ENCODE peak calls at places on chromosomes 12 and 14, in four cellular contexts. T is CD4-positive, alpha-beta T cell; Q is GM04504; V is lower leg skin. J is an unnamed sample.

GRCh38 chr14:65723348-65723747 is 310.8 kb downstream of the FUT8 start:
- DNase-seq in T (no peak), Q (no peak), V (no peak), J (no peak)

GRCh38 chr12:55072093-55072492 is 52.3 kb downstream of the NEUROD4 start:
- DNase-seq in T (peak), Q (no peak), V (no peak), J (no peak)

GRCh38 chr12:11726659-11727058 is 77.2 kb downstream of the ETV6 start:
- DNase-seq in T (no peak), Q (no peak), V (no peak), J (no peak)

GRCh38 chr12:105841880-105842279 is 296.9 kb downstream of the NUAK1 start:
- DNase-seq in T (no peak), Q (no peak), V (no peak), J (no peak)

GRCh38 chr14:29521526-29522137 is 406.0 kb downstream of the PRKD1 start:
- DNase-seq in T (no peak), Q (no peak), V (no peak), J (no peak)

GRCh38 chr12:90399317-90399716 is 555.7 kb downstream of the CCER1 start:
- DNase-seq in T (no peak), Q (no peak), V (no peak), J (no peak)

GRCh38 chr14:80100681-80101080 is 110.6 kb downstream of the DIO2 start:
- DNase-seq in T (no peak), Q (no peak), V (no peak), J (no peak)

GRCh38 chr14:53836546-53836945 is 120.1 kb downstream of the BMP4 start:
- DNase-seq in T (no peak), Q (no peak), V (no peak), J (no peak)